ENCODE peak calls at places on chromosomes 2 and 18, in eight cellular contexts. Z is colonic mucosa; A is PC-3; O is transverse colon; H is CD8-positive, alpha-beta T cell; J is iPS DF 6.9; K is fibroblast of lung; R is thoracic aorta. S is an unnamed sample.

GRCh38 chr2:135803276-135803675 is 33.7 kb downstream of the LCT start:
- DNase-seq in Z (no peak), A (no peak), O (no peak), H (no peak), J (no peak), K (no peak), R (no peak), S (no peak)

GRCh38 chr2:25228848-25229674 is 60.7 kb upstream of the POMC start:
- DNase-seq in Z (peak; percentile 69), A (peak; percentile 83), O (peak; percentile 69), H (peak; percentile 46), J (peak; percentile 87), K (peak; percentile 75), R (no peak), S (peak; percentile 86)

GRCh38 chr2:136117909-136118818 is at the start of gene CXCR4:
- DNase-seq in Z (peak; percentile 76), A (peak; percentile 58), O (peak; percentile 83), H (peak; percentile 92), J (peak; percentile 75), K (peak; percentile 23), R (no peak), S (peak; percentile 72)

GRCh38 chr2:107775791-107776190 is 50.9 kb upstream of the RGPD4 start:
- DNase-seq in Z (no peak), A (peak; percentile 37), O (no peak), H (no peak), J (no peak), K (no peak), R (no peak), S (no peak)

GRCh38 chr18:27656167-27656778 is 471.2 kb upstream of the CHST9 start:
- DNase-seq in Z (no peak), A (peak; percentile 60), O (no peak), H (no peak), J (no peak), K (peak; percentile 81), R (no peak), S (no peak)

GRCh38 chr2:63842149-63843061 is 709 bp downstream of the UGP2 start:
- DNase-seq in Z (peak; percentile 74), A (peak; percentile 64), O (peak; percentile 60), H (peak; percentile 23), J (no peak), K (peak; percentile 65), R (no peak), S (peak; percentile 50)

GRCh38 chr18:13562494-13563029 is 163.8 kb downstream of the FAM210A start:
- DNase-seq in Z (no peak), A (no peak), O (no peak), H (peak; percentile 63), J (no peak), K (no peak), R (no peak), S (no peak)

GRCh38 chr2:172230783-172231446 is 128.2 kb upstream of the DLX2 start:
- DNase-seq in Z (no peak), A (no peak), O (no peak), H (no peak), J (no peak), K (peak; percentile 56), R (no peak), S (no peak)

GRCh38 chr18:44887227-44887631 is 206.5 kb downstream of the SETBP1 start:
- DNase-seq in Z (peak; percentile 41), A (no peak), O (peak; percentile 42), H (no peak), J (no peak), K (peak; percentile 79), R (no peak), S (no peak)

GRCh38 chr2:173021939-173022371 is 53.7 kb upstream of the MAP3K20 start:
- DNase-seq in Z (no peak), A (peak; percentile 90), O (no peak), H (no peak), J (no peak), K (peak; percentile 19), R (no peak), S (no peak)

GRCh38 chr2:26333286-26333685 is 12.7 kb upstream of the SELENOI start:
- DNase-seq in Z (no peak), A (no peak), O (no peak), H (no peak), J (no peak), K (no peak), R (no peak), S (no peak)

GRCh38 chr2:2597712-2598111 is 266.6 kb upstream of the MYT1L start:
- DNase-seq in Z (no peak), A (no peak), O (no peak), H (no peak), J (no peak), K (no peak), R (no peak), S (no peak)

GRCh38 chr2:29000481-29000880 is 19.4 kb downstream of the TOGARAM2 start:
- DNase-seq in Z (peak; percentile 49), A (no peak), O (peak; percentile 56), H (peak; percentile 76), J (no peak), K (no peak), R (no peak), S (peak; percentile 48)

GRCh38 chr2:107088156-107088555 is 202.2 kb upstream of the ST6GAL2 start:
- DNase-seq in Z (no peak), A (peak; percentile 7), O (no peak), H (no peak), J (no peak), K (no peak), R (no peak), S (peak; percentile 53)

GRCh38 chr2:105070010-105070865 is 32.4 kb downstream of the MRPS9 start:
- DNase-seq in Z (no peak), A (no peak), O (no peak), H (no peak), J (no peak), K (no peak), R (no peak), S (no peak)

GRCh38 chr18:68549257-68549871 is 165.5 kb downstream of the TMX3 start:
- DNase-seq in Z (no peak), A (peak; percentile 15), O (no peak), H (no peak), J (no peak), K (peak; percentile 66), R (no peak), S (no peak)

GRCh38 chr2:59713577-59713976 is 839.9 kb downstream of the BCL11A start:
- DNase-seq in Z (no peak), A (no peak), O (no peak), H (no peak), J (no peak), K (no peak), R (no peak), S (no peak)

GRCh38 chr18:76488190-76488589 is 6.9 kb downstream of the ZNF516 start:
- DNase-seq in Z (no peak), A (no peak), O (no peak), H (no peak), J (no peak), K (peak; percentile 79), R (no peak), S (peak; percentile 67)

GRCh38 chr18:1968801-1969498 is 602.4 kb downstream of the METTL4 start:
- DNase-seq in Z (no peak), A (no peak), O (no peak), H (no peak), J (peak; percentile 31), K (no peak), R (no peak), S (no peak)

GRCh38 chr2:73112026-73112912 is 479 bp downstream of the RAB11FIP5 start:
- DNase-seq in Z (peak; percentile 29), A (peak; percentile 36), O (peak; percentile 29), H (no peak), J (no peak), K (peak; percentile 61), R (no peak), S (peak; percentile 35)

GRCh38 chr2:230868151-230868946 is 3.6 kb downstream of the ITM2C start:
- DNase-seq in Z (no peak), A (no peak), O (peak; percentile 23), H (peak; percentile 18), J (no peak), K (no peak), R (no peak), S (peak; percentile 9)
- H3K4me1 ChIP-seq in Z (peaks cover 51% of the 10 kb centered on the region), A (peaks cover 12% of the 10 kb centered on the region), O (peaks cover 80% of the 10 kb centered on the region), H (peaks cover 68% of the 10 kb centered on the region), J (peaks cover 39% of the 10 kb centered on the region), K (peaks cover 3% of the 10 kb centered on the region), R (peaks cover 20% of the 10 kb centered on the region), S (peaks cover 21% of the 10 kb centered on the region)

DNA sequence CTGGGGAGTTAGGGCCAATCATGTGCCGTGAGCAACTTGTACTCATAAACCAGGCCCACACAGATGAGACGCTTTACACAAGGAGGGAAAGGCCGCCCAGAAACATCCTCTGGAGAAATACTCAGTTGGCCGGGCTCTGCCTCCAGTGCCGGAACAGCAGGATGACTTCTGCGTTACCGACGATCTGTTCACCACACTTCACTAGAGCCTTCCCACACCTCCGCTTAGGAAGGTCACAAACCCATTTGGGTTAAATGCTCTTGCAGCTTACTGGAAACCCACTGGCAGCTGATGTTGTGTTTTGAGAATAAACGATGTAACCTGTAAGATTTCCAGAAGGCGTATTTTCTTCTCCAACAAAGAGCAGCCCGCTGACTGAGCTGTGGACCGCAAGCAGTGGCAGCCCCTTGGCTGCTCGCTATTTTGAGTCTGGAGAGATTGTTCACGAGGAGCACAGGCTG is 44.1 kb downstream of the COLEC12 start:
- DNase-seq in Z (no peak), A (no peak), O (peak; percentile 30), H (no peak), J (no peak), K (no peak), R (no peak), S (peak; percentile 80)
- H3K27ac ChIP-seq in Z (peak overlapping the region; percentile 44), A (no peak overlapping the region), O (peak overlapping the region; percentile 75), H (no peak overlapping the region), J (no peak overlapping the region), K (peak overlapping the region; percentile 55), R (peak overlapping the region; percentile 62), S (peak overlapping the region; percentile 64)

GRCh38 chr2:61178603-61179545 is 16.9 kb downstream of the C2orf74 start:
- DNase-seq in Z (peak; percentile 27), A (peak; percentile 30), O (no peak), H (no peak), J (no peak), K (peak; percentile 37), R (no peak), S (no peak)
- H3K4me3 ChIP-seq in Z (peak overlapping the region; percentile 89), A (peak overlapping the region; percentile 68), O (peak overlapping the region; percentile 87), H (peak overlapping the region; percentile 74), J (no peak overlapping the region), K (peak overlapping the region; percentile 72), R (peak overlapping the region; percentile 80), S (peak overlapping the region; percentile 97)

GRCh38 chr2:170002096-170002495 is 174.8 kb downstream of the UBR3 start:
- DNase-seq in Z (no peak), A (no peak), O (no peak), H (no peak), J (no peak), K (no peak), R (no peak), S (no peak)
- H3K4me1 ChIP-seq in Z (no peaks in the 10 kb centered on the region), A (no peaks in the 10 kb centered on the region), O (no peaks in the 10 kb centered on the region), H (no peaks in the 10 kb centered on the region), J (no peaks in the 10 kb centered on the region), K (no peaks in the 10 kb centered on the region), R (peaks cover 3% of the 10 kb centered on the region), S (no peaks in the 10 kb centered on the region)

GRCh38 chr2:239866350-239866749 is 158.8 kb downstream of the NDUFA10 start:
- DNase-seq in Z (no peak), A (no peak), O (no peak), H (no peak), J (no peak), K (no peak), R (no peak), S (no peak)
- H3K27ac ChIP-seq in Z (no peak overlapping the region), A (no peak overlapping the region), O (no peak overlapping the region), H (no peak overlapping the region), J (no peak overlapping the region), K (no peak overlapping the region), R (no peak overlapping the region), S (no peak overlapping the region)